ENCODE peak calls at places on chromosomes 12 and 14, in four cellular contexts. One of them, this sample, is unnamed.
A peak's percentile ranks its signal among the peaks of the same experiment; 100 is the strongest.

GRCh38 chr14:74299061-74299545 is 3.6 kb downstream of the ABCD4 start:
- DNase-seq in ovary: no peak
- DNase-seq in aorta: peak; percentile 72
- DNase-seq in A549: no peak
- DNase-seq in this sample: no peak

GRCh38 chr14:92645841-92646478 is 102.5 kb downstream of the LGMN start:
- DNase-seq in ovary: no peak
- DNase-seq in aorta: no peak
- DNase-seq in A549: no peak
- DNase-seq in this sample: no peak

GRCh38 chr14:89792489-89793366 is 161.8 kb downstream of the EFCAB11 start:
- DNase-seq in ovary: no peak
- DNase-seq in aorta: no peak
- DNase-seq in A549: no peak
- DNase-seq in this sample: no peak

GRCh38 chr12:104505095-104505819 is 48.5 kb downstream of the CHST11 start:
- DNase-seq in ovary: no peak
- DNase-seq in aorta: no peak
- DNase-seq in A549: no peak
- DNase-seq in this sample: no peak

GRCh38 chr12:116474331-116474730 is 84.8 kb upstream of the MAP1LC3B2 start:
- DNase-seq in ovary: no peak
- DNase-seq in aorta: no peak
- DNase-seq in A549: no peak
- DNase-seq in this sample: no peak

GRCh38 chr14:56341766-56342418 is 223.7 kb downstream of the PELI2 start:
- DNase-seq in ovary: no peak
- DNase-seq in aorta: no peak
- DNase-seq in A549: no peak
- DNase-seq in this sample: no peak

GRCh38 chr12:9798008-9798619 is 29.2 kb upstream of the KLRF1 start:
- DNase-seq in ovary: no peak
- DNase-seq in aorta: no peak
- DNase-seq in A549: peak; percentile 13
- DNase-seq in this sample: no peak

GRCh38 chr12:57850924-57851323 is 4.4 kb upstream of the CTDSP2 start:
- DNase-seq in ovary: peak; percentile 38
- DNase-seq in aorta: no peak
- DNase-seq in A549: no peak
- DNase-seq in this sample: no peak

GRCh38 chr12:14514154-14514842 is 53.4 kb downstream of the PLBD1 start:
- DNase-seq in ovary: no peak
- DNase-seq in aorta: no peak
- DNase-seq in A549: no peak
- DNase-seq in this sample: no peak

GRCh38 chr12:56630180-56630632 is at the start of gene BAZ2A:
- DNase-seq in ovary: peak; percentile 79
- DNase-seq in aorta: peak; percentile 97
- DNase-seq in A549: peak; percentile 92
- DNase-seq in this sample: peak; percentile 94

GRCh38 chr14:51430079-51430478 is 190.0 kb downstream of the TMX1 start:
- DNase-seq in ovary: no peak
- DNase-seq in aorta: no peak
- DNase-seq in A549: no peak
- DNase-seq in this sample: no peak

GRCh38 chr14:94571395-94571794 is 9.8 kb upstream of the SERPINA5 start:
- DNase-seq in ovary: no peak
- DNase-seq in aorta: no peak
- DNase-seq in A549: no peak
- DNase-seq in this sample: no peak

GRCh38 chr12:100927825-100928224 is 133.2 kb downstream of the ANO4 start:
- DNase-seq in ovary: no peak
- DNase-seq in aorta: no peak
- DNase-seq in A549: no peak
- DNase-seq in this sample: no peak

GRCh38 chr12:127172857-127173256 is 1094.1 kb upstream of the TMEM132C start:
- DNase-seq in ovary: no peak
- DNase-seq in aorta: no peak
- DNase-seq in A549: no peak
- DNase-seq in this sample: no peak
- H3K27ac ChIP-seq in ovary: no peak overlapping the region
- H3K27ac ChIP-seq in aorta: no peak overlapping the region
- H3K27ac ChIP-seq in A549: no peak overlapping the region
- H3K27ac ChIP-seq in this sample: no peak overlapping the region

GRCh38 chr12:6724409-6724797 is 557 bp downstream of the COPS7A start:
- DNase-seq in ovary: no peak
- DNase-seq in aorta: no peak
- DNase-seq in A549: no peak
- DNase-seq in this sample: no peak
- H3K27ac ChIP-seq in ovary: no peak overlapping the region
- H3K27ac ChIP-seq in aorta: no peak overlapping the region
- H3K27ac ChIP-seq in A549: peak overlapping the region; percentile 89
- H3K27ac ChIP-seq in this sample: peak overlapping the region; percentile 87

GRCh38 chr12:43835656-43836454 is at the start of gene TMEM117:
- DNase-seq in ovary: peak; percentile 63
- DNase-seq in aorta: peak; percentile 93
- DNase-seq in A549: peak; percentile 46
- DNase-seq in this sample: peak; percentile 74

GRCh38 chr12:43836455-43836989 is 641 bp downstream of the TMEM117 start:
- DNase-seq in ovary: no peak
- DNase-seq in aorta: no peak
- DNase-seq in A549: peak; percentile 48
- DNase-seq in this sample: no peak

GRCh38 chr12:43832506-43833168 is 3.2 kb upstream of the TMEM117 start:
- DNase-seq in ovary: no peak
- DNase-seq in aorta: no peak
- DNase-seq in A549: no peak
- DNase-seq in this sample: no peak

GRCh38 chr12:43840338-43840737 is 4.5 kb downstream of the TMEM117 start:
- DNase-seq in ovary: no peak
- DNase-seq in aorta: no peak
- DNase-seq in A549: no peak
- DNase-seq in this sample: no peak

DNA sequence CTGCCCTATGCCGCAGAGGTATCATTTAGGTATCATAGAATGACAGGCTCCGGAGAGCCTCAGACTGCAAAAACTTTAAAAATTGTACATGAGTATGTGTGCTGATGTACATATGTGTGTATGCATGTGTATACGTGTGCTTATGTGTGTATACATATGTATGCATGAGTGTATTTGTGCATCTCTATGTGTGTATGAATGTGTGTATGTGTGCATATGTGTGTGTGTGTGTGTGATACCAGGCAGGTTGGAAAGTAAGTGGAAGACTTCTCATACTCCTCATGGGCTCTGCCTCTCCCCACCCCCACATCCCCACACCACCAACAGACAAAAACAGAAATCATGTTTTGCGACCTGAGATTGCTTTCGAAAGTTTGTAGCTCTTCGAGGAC is 621 bp upstream of the TMEM117 start:
- DNase-seq in ovary: no peak
- DNase-seq in aorta: no peak
- DNase-seq in A549: no peak
- DNase-seq in this sample: no peak
- H3K27ac ChIP-seq in ovary: no peak overlapping the region
- H3K27ac ChIP-seq in aorta: peak overlapping the region; percentile 97
- H3K27ac ChIP-seq in A549: peak overlapping the region; percentile 98
- H3K27ac ChIP-seq in this sample: peak overlapping the region; percentile 81

GRCh38 chr12:26054383-26054782 is 70.5 kb downstream of the BHLHE41 start:
- DNase-seq in ovary: no peak
- DNase-seq in aorta: no peak
- DNase-seq in A549: no peak
- DNase-seq in this sample: no peak

GRCh38 chr12:26058308-26058707 is 66.5 kb downstream of the BHLHE41 start:
- DNase-seq in ovary: no peak
- DNase-seq in aorta: no peak
- DNase-seq in A549: no peak
- DNase-seq in this sample: no peak

GRCh38 chr12:26055087-26055486 is 69.8 kb downstream of the BHLHE41 start:
- DNase-seq in ovary: no peak
- DNase-seq in aorta: no peak
- DNase-seq in A549: no peak
- DNase-seq in this sample: no peak

GRCh38 chr12:26058818-26059217 is 66.0 kb downstream of the BHLHE41 start:
- DNase-seq in ovary: no peak
- DNase-seq in aorta: no peak
- DNase-seq in A549: no peak
- DNase-seq in this sample: no peak

DNA sequence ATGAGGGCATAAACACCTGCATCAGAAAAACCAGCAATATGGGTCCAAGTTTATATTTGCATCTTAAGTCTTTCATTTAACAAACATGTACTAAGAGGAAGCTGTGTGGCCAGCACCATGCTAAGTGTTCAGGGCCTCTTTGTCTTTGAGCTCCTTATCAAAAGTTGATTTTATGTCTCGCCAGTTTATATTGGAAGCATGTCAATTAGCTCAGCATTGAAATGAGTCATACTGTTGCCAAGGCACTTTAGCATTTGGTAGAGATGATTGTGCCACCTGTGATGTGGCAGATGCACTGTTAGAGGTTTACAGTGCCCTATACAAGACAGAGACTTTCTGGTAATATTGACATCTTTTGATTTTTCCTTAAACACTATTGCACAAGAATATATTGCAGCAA is 68.5 kb downstream of the BHLHE41 start:
- DNase-seq in ovary: no peak
- DNase-seq in aorta: no peak
- DNase-seq in A549: no peak
- DNase-seq in this sample: no peak
- H3K27ac ChIP-seq in ovary: no peak overlapping the region
- H3K27ac ChIP-seq in aorta: no peak overlapping the region
- H3K27ac ChIP-seq in A549: no peak overlapping the region
- H3K27ac ChIP-seq in this sample: no peak overlapping the region

DNA sequence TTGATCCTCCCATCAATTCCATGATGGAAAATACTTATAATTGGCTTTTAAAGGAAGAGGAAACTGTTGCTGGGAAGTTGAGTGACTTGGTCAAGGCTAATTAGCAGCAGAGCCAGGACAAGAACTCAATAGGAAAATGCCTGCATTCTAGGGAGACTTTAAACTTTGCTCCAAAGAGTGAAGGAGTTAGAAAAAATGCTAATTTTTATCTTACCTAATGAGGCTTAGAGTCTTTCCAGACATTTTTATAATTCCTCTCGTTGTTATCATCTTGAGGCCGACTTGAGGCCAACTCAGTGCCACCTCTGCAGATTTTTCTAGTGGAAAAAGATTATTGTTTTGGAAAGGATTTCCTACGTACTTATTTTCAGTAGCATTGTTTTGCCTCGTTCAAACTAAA is 344.6 kb downstream of the ETNK1 start:
- DNase-seq in ovary: no peak
- DNase-seq in aorta: no peak
- DNase-seq in A549: no peak
- DNase-seq in this sample: no peak
- H3K27ac ChIP-seq in ovary: no peak overlapping the region
- H3K27ac ChIP-seq in aorta: no peak overlapping the region
- H3K27ac ChIP-seq in A549: no peak overlapping the region
- H3K27ac ChIP-seq in this sample: no peak overlapping the region

GRCh38 chr12:74349925-74350324 is 187.7 kb upstream of the ATXN7L3B start:
- DNase-seq in ovary: no peak
- DNase-seq in aorta: no peak
- DNase-seq in A549: no peak
- DNase-seq in this sample: no peak
- H3K27ac ChIP-seq in ovary: no peak overlapping the region
- H3K27ac ChIP-seq in aorta: no peak overlapping the region
- H3K27ac ChIP-seq in A549: peak overlapping the region; percentile 37
- H3K27ac ChIP-seq in this sample: no peak overlapping the region

DNA sequence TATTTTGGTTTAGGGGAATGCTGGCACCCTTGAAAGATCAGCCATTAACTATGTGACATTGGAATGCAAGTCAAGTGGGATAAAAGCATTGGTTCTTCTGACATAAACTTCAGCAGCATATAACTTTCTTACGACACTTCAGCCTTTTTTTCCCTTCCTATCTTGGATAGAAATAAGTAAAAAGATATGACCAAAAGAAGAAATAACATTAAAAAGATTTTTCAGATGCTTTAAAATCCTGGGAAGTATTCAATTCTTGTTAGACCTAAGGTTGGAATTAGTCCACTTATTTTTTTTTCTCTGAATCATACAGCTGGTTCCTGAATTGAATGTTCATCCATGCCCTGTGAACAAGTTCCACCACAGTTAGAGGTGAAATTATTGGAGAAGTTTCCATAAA is 85.6 kb upstream of the TSPAN8 start:
- DNase-seq in ovary: no peak
- DNase-seq in aorta: no peak
- DNase-seq in A549: no peak
- DNase-seq in this sample: no peak
- H3K27ac ChIP-seq in ovary: no peak overlapping the region
- H3K27ac ChIP-seq in aorta: no peak overlapping the region
- H3K27ac ChIP-seq in A549: no peak overlapping the region
- H3K27ac ChIP-seq in this sample: no peak overlapping the region

DNA sequence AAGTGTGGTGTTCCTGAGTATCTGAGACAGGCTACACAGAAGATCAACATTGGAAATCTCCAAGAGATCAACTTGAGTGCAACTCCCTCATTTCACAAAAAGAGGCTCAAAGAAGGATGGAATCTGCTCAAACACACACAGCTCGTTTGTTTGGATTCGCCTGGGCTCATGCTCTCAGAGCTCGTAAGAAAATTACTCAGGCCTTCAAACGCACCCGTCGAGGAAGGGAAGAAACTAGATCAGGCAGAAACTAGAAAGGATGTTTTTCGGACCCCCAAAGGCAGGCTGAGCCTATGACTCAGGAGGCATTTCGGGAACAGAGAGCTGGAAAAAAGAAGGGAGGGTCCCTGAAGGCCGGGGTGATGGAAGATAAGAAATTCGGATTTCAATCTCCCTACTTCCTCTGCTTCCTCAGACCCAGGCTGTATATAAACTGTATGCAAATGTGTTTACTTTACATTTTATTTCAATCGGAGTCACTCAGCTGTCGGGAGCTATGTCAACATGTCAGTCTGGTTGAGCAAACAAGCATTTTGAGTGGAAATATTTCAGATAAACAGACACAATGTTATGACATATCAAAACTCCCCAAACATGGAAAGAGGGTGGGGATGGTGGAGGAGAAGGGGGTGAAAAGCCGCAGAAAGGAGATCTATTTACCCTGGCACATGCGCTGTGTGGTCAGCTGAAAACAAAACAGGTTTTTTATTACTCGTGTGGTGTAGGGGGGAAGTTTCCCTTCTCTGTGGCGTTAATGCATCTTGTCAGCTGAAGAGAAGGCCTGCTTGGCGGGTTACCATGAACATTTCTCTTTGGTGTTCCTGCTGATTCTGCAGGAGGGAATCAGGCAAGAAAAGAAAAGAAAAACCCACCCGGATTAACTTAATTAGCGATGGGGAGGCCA is 129.1 kb upstream of the TBX3 start:
- DNase-seq in ovary: peak; percentile 52
- DNase-seq in aorta: no peak
- DNase-seq in A549: peak; percentile 34
- DNase-seq in this sample: no peak
- H3K27ac ChIP-seq in ovary: peak overlapping the region; percentile 0
- H3K27ac ChIP-seq in aorta: no peak overlapping the region
- H3K27ac ChIP-seq in A549: peak overlapping the region; percentile 51
- H3K27ac ChIP-seq in this sample: no peak overlapping the region

GRCh38 chr14:103735022-103735421 is 19.4 kb downstream of the ZFYVE21 start:
- DNase-seq in ovary: no peak
- DNase-seq in aorta: peak; percentile 59
- DNase-seq in A549: no peak
- DNase-seq in this sample: no peak
- H3K27ac ChIP-seq in ovary: no peak overlapping the region
- H3K27ac ChIP-seq in aorta: peak overlapping the region; percentile 14
- H3K27ac ChIP-seq in A549: no peak overlapping the region
- H3K27ac ChIP-seq in this sample: no peak overlapping the region